ENCODE peak calls at places on chromosome 16, in nine cellular contexts. C, S, W, V, I, N, Q, Z and M are unnamed samples.

GRCh38 chr16:22194707-22195444 is 11.2 kb upstream of the EEF2K start:
- DNase-seq in C (no peak), N (no peak), I (no peak), S (no peak), Q (no peak), Z (no peak), V (peak; percentile 49), W (no peak), M (no peak)

GRCh38 chr16:425082-425718 is at the start of gene RAB11FIP3:
- DNase-seq in Z (peak; percentile 79), W (no peak), N (peak; percentile 61), C (no peak), I (peak; percentile 87), Q (peak; percentile 92), S (peak; percentile 93), V (peak; percentile 35), M (peak; percentile 42)

GRCh38 chr16:28609631-28610594 is at the start of gene SULT1A1:
- DNase-seq in Q (peak; percentile 68), Z (no peak), N (no peak), C (peak; percentile 81), I (peak; percentile 62), V (no peak), W (no peak), S (peak; percentile 80), M (no peak)

GRCh38 chr16:84650062-84650991 is 2.0 kb downstream of the KLHL36 start:
- DNase-seq in I (peak; percentile 27), N (no peak), S (no peak), C (no peak), Q (no peak), Z (peak; percentile 80), V (no peak), W (peak; percentile 42), M (no peak)

GRCh38 chr16:57530104-57530522 is 6.3 kb downstream of the CCDC102A start:
- DNase-seq in N (peak; percentile 59), I (peak; percentile 79), S (peak; percentile 86), C (no peak), V (no peak), Q (peak; percentile 64), Z (peak; percentile 76), W (no peak), M (no peak)

GRCh38 chr16:81198635-81199034 is 39.9 kb upstream of the BCO1 start:
- DNase-seq in N (no peak), C (no peak), I (no peak), S (no peak), W (no peak), V (no peak), Z (no peak), Q (no peak), M (no peak)

GRCh38 chr16:72835041-72835440 is 212.9 kb downstream of the ZFHX3 start:
- DNase-seq in W (no peak), V (no peak), Q (no peak), C (no peak), Z (no peak), I (no peak), S (no peak), N (no peak), M (no peak)

GRCh38 chr16:80144191-80144590 is 396.6 kb upstream of the DYNLRB2 start:
- DNase-seq in Q (no peak), C (no peak), Z (peak; percentile 70), I (no peak), V (peak; percentile 72), W (no peak), S (no peak), N (no peak), M (peak; percentile 69)

GRCh38 chr16:11692651-11693050 is 24.4 kb downstream of the SNN start:
- DNase-seq in V (no peak), W (no peak), Q (no peak), I (no peak), C (no peak), N (no peak), Z (no peak), S (peak; percentile 41), M (no peak)

GRCh38 chr16:56611281-56611833 is 3.0 kb downstream of the MT2A start:
- DNase-seq in Z (peak; percentile 49), Q (no peak), N (no peak), I (no peak), V (no peak), S (no peak), C (no peak), W (no peak), M (no peak)

GRCh38 chr16:55949518-55949917 is 74.3 kb upstream of the CES5A start:
- DNase-seq in C (no peak), W (no peak), Q (no peak), N (peak; percentile 2), V (no peak), I (no peak), Z (peak; percentile 67), S (no peak), M (no peak)

GRCh38 chr16:75110637-75111513 is 5.7 kb downstream of the LDHD start:
- DNase-seq in I (peak; percentile 94), S (peak; percentile 96), Z (peak; percentile 86), Q (peak; percentile 96), C (peak; percentile 88), W (peak; percentile 52), N (peak; percentile 89), V (peak; percentile 62), M (peak; percentile 71)

GRCh38 chr16:85079785-85080602 is 32.3 kb downstream of the CIBAR2 start:
- DNase-seq in I (no peak), W (no peak), S (no peak), C (no peak), Q (no peak), N (no peak), V (no peak), Z (no peak), M (no peak)

GRCh38 chr16:56753410-56753809 is 23.5 kb downstream of the NUP93 start:
- DNase-seq in I (no peak), Q (no peak), W (no peak), S (no peak), Z (peak; percentile 73), C (no peak), N (peak; percentile 26), V (no peak), M (no peak)

GRCh38 chr16:2003827-2004641 is 5.6 kb downstream of the ZNF598 start:
- DNase-seq in Q (peak; percentile 99), Z (peak; percentile 76), N (peak; percentile 80), I (peak; percentile 96), V (no peak), S (peak; percentile 93), C (peak; percentile 89), W (no peak), M (no peak)

GRCh38 chr16:19115148-19116021 is 1.6 kb downstream of the ITPRIPL2 start:
- DNase-seq in Z (no peak), W (no peak), N (no peak), I (no peak), S (no peak), Q (no peak), V (no peak), C (no peak), M (no peak)

GRCh38 chr16:67865318-67865717 is 7.5 kb upstream of the EDC4 start:
- DNase-seq in N (peak; percentile 45), W (no peak), Z (no peak), Q (peak; percentile 86), I (no peak), V (no peak), C (no peak), S (no peak), M (no peak)

GRCh38 chr16:46607529-46607928 is 13.7 kb downstream of the SHCBP1 start:
- DNase-seq in V (no peak), S (no peak), W (peak; percentile 32), N (peak; percentile 57), I (peak; percentile 51), Z (peak; percentile 54), C (no peak), Q (no peak), M (no peak)

GRCh38 chr16:50902457-50902856 is 160.6 kb downstream of the CYLD start:
- DNase-seq in C (no peak), W (no peak), I (no peak), Q (no peak), Z (no peak), N (no peak), V (no peak), S (no peak), M (no peak)
- TF ChIP-seq CTCF in C (no peak), W (no peak), I (no peak), Q (peak; percentile 52), Z (no peak), N (no peak), V (no peak), S (no peak), M (no peak)

DNA sequence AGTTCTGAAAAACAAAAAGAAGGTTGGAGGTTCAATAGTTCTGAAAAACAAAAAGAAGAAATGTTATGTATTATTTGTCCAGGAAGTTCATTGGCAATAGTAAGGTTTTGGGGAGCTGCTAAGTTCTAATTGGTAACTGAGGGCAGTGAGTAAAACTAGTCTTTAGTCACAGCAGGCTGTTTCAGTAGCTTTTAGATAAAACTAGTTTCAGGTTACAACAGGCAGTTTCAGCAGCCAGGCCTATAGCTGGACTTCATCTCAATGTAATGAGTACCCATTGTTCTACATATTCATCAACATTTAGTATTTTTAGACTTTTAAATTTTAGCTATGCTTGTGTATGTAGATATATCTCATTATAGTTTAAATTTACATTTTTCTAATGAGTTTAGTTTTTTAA is 639.3 kb downstream of the TOX3 start:
- DNase-seq in Q (no peak), V (no peak), W (no peak), N (no peak), I (no peak), S (no peak), Z (no peak), C (no peak), M (no peak)
- H3K4me3 ChIP-seq in Q (no peak overlapping the region), V (no peak overlapping the region), W (no peak overlapping the region), N (no peak overlapping the region), I (no peak overlapping the region), S (no peak overlapping the region), Z (no peak overlapping the region), C (no peak overlapping the region), M (no peak overlapping the region)

GRCh38 chr16:54934536-54935410 is 4.1 kb downstream of the IRX5 start:
- DNase-seq in S (no peak), Q (peak; percentile 85), V (no peak), N (no peak), Z (peak; percentile 62), W (peak; percentile 24), C (peak; percentile 69), I (peak; percentile 30), M (no peak)
- TF ChIP-seq CTCF in S (no peak), Q (peak; percentile 75), V (peak; percentile 8), N (peak; percentile 16), Z (no peak), W (peak; percentile 52), C (peak; percentile 13), I (peak; percentile 49), M (no peak)

GRCh38 chr16:83606486-83607030 is 201.2 kb upstream of the HSBP1 start:
- DNase-seq in C (no peak), I (peak; percentile 16), Z (no peak), V (no peak), N (no peak), S (no peak), W (no peak), Q (peak; percentile 66), M (no peak)

GRCh38 chr16:83609178-83609577 is 198.6 kb upstream of the HSBP1 start:
- DNase-seq in V (no peak), W (peak; percentile 51), I (no peak), C (no peak), N (no peak), Z (no peak), Q (no peak), S (no peak), M (no peak)

GRCh38 chr16:83602797-83603735 is 204.7 kb upstream of the HSBP1 start:
- DNase-seq in I (no peak), V (no peak), W (no peak), Z (no peak), S (no peak), C (no peak), N (no peak), Q (no peak), M (no peak)

GRCh38 chr16:83599789-83600462 is 207.9 kb upstream of the HSBP1 start:
- DNase-seq in N (no peak), Z (no peak), C (no peak), Q (no peak), I (no peak), V (no peak), W (no peak), S (no peak), M (no peak)

GRCh38 chr16:83603981-83604570 is 203.7 kb upstream of the HSBP1 start:
- DNase-seq in W (no peak), S (no peak), I (no peak), V (no peak), N (no peak), Q (no peak), Z (no peak), C (no peak), M (no peak)
- H3K4me3 ChIP-seq in W (no peak overlapping the region), S (no peak overlapping the region), I (no peak overlapping the region), V (no peak overlapping the region), N (no peak overlapping the region), Q (no peak overlapping the region), Z (no peak overlapping the region), C (no peak overlapping the region), M (no peak overlapping the region)